ENCODE peak calls at places on chromosomes 12 and 14, in nine cellular contexts. C, E, V, X, M, A, W, U and P are unnamed samples.
A peak's percentile ranks its signal among the peaks of the same experiment; 100 is the strongest.

GRCh38 chr12:64780531-64781373 is 21.5 kb upstream of the GNS start:
- DNase-seq in C (peak; percentile 43), E (peak; percentile 11), V (no peak), X (peak; percentile 40), M (peak; percentile 68), A (peak; percentile 32), W (no peak), U (no peak), P (peak; percentile 73)

GRCh38 chr12:121127501-121127900 is 5.2 kb upstream of the P2RX7 start:
- DNase-seq in C (no peak), E (no peak), V (no peak), X (no peak), M (no peak), A (no peak), W (no peak), U (no peak), P (no peak)

GRCh38 chr12:14605401-14605989 is 37.8 kb upstream of the PLBD1 start:
- DNase-seq in C (peak; percentile 22), E (no peak), V (peak; percentile 6), X (peak; percentile 4), M (no peak), A (no peak), W (no peak), U (no peak), P (no peak)

GRCh38 chr14:88129306-88130056 is 124.5 kb downstream of the GPR65 start:
- DNase-seq in C (no peak), E (peak; percentile 54), V (peak; percentile 39), X (peak; percentile 44), M (no peak), A (no peak), W (no peak), U (no peak), P (no peak)

GRCh38 chr14:52553002-52553670 is 500 bp downstream of the GPR137C start:
- DNase-seq in C (peak; percentile 11), E (no peak), V (peak; percentile 52), X (peak; percentile 58), M (peak; percentile 9), A (peak; percentile 58), W (no peak), U (peak; percentile 39), P (peak; percentile 47)

GRCh38 chr12:127656261-127656660 is 610.7 kb upstream of the TMEM132C start:
- DNase-seq in C (no peak), E (no peak), V (no peak), X (no peak), M (no peak), A (no peak), W (no peak), U (no peak), P (no peak)

GRCh38 chr12:125983094-125983783 is 918.0 kb downstream of the AACS start:
- DNase-seq in C (peak; percentile 28), E (peak; percentile 17), V (no peak), X (peak; percentile 96), M (peak; percentile 9), A (no peak), W (peak; percentile 90), U (no peak), P (peak; percentile 26)

GRCh38 chr12:114799574-114800487 is 115.9 kb upstream of the TBX3 start:
- DNase-seq in C (no peak), E (no peak), V (peak; percentile 61), X (no peak), M (peak; percentile 20), A (no peak), W (peak; percentile 55), U (no peak), P (peak; percentile 90)

GRCh38 chr12:109131522-109132050 is 15.2 kb downstream of the ACACB start:
- DNase-seq in C (no peak), E (no peak), V (no peak), X (no peak), M (no peak), A (no peak), W (no peak), U (no peak), P (peak; percentile 63)

GRCh38 chr12:52441320-52441911 is 7.2 kb upstream of the KRT75 start:
- DNase-seq in C (no peak), E (peak; percentile 46), V (peak; percentile 58), X (no peak), M (no peak), A (no peak), W (peak; percentile 62), U (no peak), P (no peak)